ENCODE peak calls at places on chromosomes 7 and 10, in ten cellular contexts. Y, V, K, H, D, Z, S, W, I and M are unnamed samples.
A peak's percentile ranks its signal among the peaks of the same experiment; 100 is the strongest.

GRCh38 chr10:4770766-4771553 is 55.0 kb upstream of the AKR1E2 start:
- DNase-seq in Y (peak; percentile 97), V (no peak), K (peak; percentile 8), H (no peak), D (no peak), Z (peak; percentile 94), S (no peak), W (no peak), I (no peak), M (peak; percentile 95)

GRCh38 chr7:66769833-66770512 is 29.4 kb downstream of the RABGEF1 start:
- DNase-seq in Y (peak; percentile 25), V (no peak), K (no peak), H (no peak), D (no peak), Z (no peak), S (no peak), W (no peak), I (no peak), M (peak; percentile 62)

GRCh38 chr7:79308176-79308575 is 145.3 kb downstream of the MAGI2 start:
- DNase-seq in Y (no peak), V (no peak), K (no peak), H (no peak), D (no peak), Z (no peak), S (no peak), W (no peak), I (no peak), M (no peak)

GRCh38 chr7:90945104-90945752 is 319.0 kb upstream of the FZD1 start:
- DNase-seq in Y (peak; percentile 83), V (no peak), K (no peak), H (no peak), D (no peak), Z (no peak), S (no peak), W (no peak), I (no peak), M (peak; percentile 73)

GRCh38 chr10:47456794-47457527 is 27.0 kb downstream of the ANXA8 start:
- DNase-seq in Y (no peak), V (no peak), K (no peak), H (no peak), D (no peak), Z (no peak), S (peak; percentile 42), W (no peak), I (no peak), M (no peak)

GRCh38 chr10:44938938-44939337 is 20.7 kb upstream of the RASSF4 start:
- DNase-seq in Y (no peak), V (no peak), K (no peak), H (no peak), D (no peak), Z (no peak), S (no peak), W (no peak), I (no peak), M (no peak)

GRCh38 chr7:26155531-26156375 is 3.8 kb downstream of the NFE2L3 start:
- DNase-seq in Y (peak; percentile 74), V (no peak), K (no peak), H (no peak), D (no peak), Z (no peak), S (no peak), W (no peak), I (no peak), M (peak; percentile 34)

GRCh38 chr10:1309969-1310789 is 254.0 kb downstream of the WDR37 start:
- DNase-seq in Y (peak; percentile 6), V (no peak), K (no peak), H (no peak), D (no peak), Z (no peak), S (no peak), W (no peak), I (no peak), M (no peak)

GRCh38 chr7:82690944-82691343 is 247.4 kb upstream of the CACNA2D1 start:
- DNase-seq in Y (no peak), V (no peak), K (no peak), H (no peak), D (no peak), Z (no peak), S (no peak), W (no peak), I (no peak), M (no peak)

GRCh38 chr7:1705339-1705738 is 35.3 kb downstream of the ELFN1 start:
- DNase-seq in Y (no peak), V (peak; percentile 22), K (peak; percentile 38), H (peak; percentile 46), D (no peak), Z (no peak), S (peak; percentile 29), W (no peak), I (no peak), M (no peak)
- TF ChIP-seq CTCF in Y (no peak), V (no peak), K (no peak), H (no peak), D (no peak), Z (no peak), S (no peak), W (no peak), I (no peak), M (no peak)

GRCh38 chr7:140201393-140201792 is 24.6 kb upstream of the KDM7A start:
- DNase-seq in Y (no peak), V (no peak), K (no peak), H (no peak), D (no peak), Z (no peak), S (no peak), W (no peak), I (no peak), M (no peak)

GRCh38 chr7:140200102-140200989 is 23.6 kb upstream of the KDM7A start:
- DNase-seq in Y (peak; percentile 59), V (peak; percentile 61), K (no peak), H (peak; percentile 83), D (peak; percentile 59), Z (no peak), S (no peak), W (no peak), I (no peak), M (peak; percentile 46)

GRCh38 chr7:140206963-140207362 is 30.2 kb upstream of the KDM7A start:
- DNase-seq in Y (no peak), V (no peak), K (no peak), H (no peak), D (no peak), Z (no peak), S (no peak), W (no peak), I (no peak), M (no peak)

GRCh38 chr7:140205600-140205999 is 28.8 kb upstream of the KDM7A start:
- DNase-seq in Y (no peak), V (no peak), K (no peak), H (no peak), D (no peak), Z (no peak), S (no peak), W (no peak), I (no peak), M (no peak)

GRCh38 chr7:140203556-140203955 is 26.8 kb upstream of the KDM7A start:
- DNase-seq in Y (no peak), V (no peak), K (no peak), H (no peak), D (no peak), Z (no peak), S (no peak), W (no peak), I (no peak), M (no peak)
- TF ChIP-seq CTCF in Y (no peak), V (no peak), K (no peak), H (no peak), D (no peak), Z (no peak), S (no peak), W (no peak), I (no peak), M (no peak)

GRCh38 chr7:138205614-138206150 is 129.4 kb downstream of the AKR1D1 start:
- DNase-seq in Y (peak; percentile 34), V (no peak), K (no peak), H (no peak), D (no peak), Z (no peak), S (no peak), W (no peak), I (no peak), M (no peak)

GRCh38 chr7:138207555-138207971 is 131.3 kb downstream of the AKR1D1 start:
- DNase-seq in Y (no peak), V (no peak), K (no peak), H (no peak), D (no peak), Z (no peak), S (no peak), W (no peak), I (no peak), M (no peak)

GRCh38 chr7:138208010-138208634 is 131.9 kb downstream of the AKR1D1 start:
- DNase-seq in Y (no peak), V (no peak), K (no peak), H (no peak), D (no peak), Z (no peak), S (no peak), W (no peak), I (no peak), M (no peak)

GRCh38 chr7:138212314-138212713 is 136.1 kb downstream of the AKR1D1 start:
- DNase-seq in Y (no peak), V (no peak), K (no peak), H (no peak), D (no peak), Z (no peak), S (no peak), W (no peak), I (no peak), M (no peak)

DNA sequence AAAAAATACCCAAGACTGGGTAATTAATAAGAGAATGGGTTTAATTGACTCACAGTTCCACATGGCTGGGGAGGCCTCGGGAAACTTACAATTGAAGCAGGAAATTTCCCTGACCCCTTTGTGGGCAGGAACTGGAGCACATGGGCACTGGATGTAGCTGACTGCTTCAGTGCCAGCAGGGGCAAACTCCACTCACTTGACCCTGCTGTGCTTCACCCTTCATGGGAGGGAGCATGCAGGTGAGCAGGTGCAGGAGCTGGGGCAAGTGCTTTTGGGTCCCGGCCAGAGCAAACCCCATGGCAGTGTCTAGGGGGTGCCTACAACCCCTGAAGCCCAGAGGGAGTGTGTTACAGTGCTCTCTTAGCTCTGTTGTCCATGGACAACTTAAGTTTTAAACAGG is 132.6 kb downstream of the AKR1D1 start:
- DNase-seq in Y (no peak), V (no peak), K (no peak), H (no peak), D (no peak), Z (no peak), S (no peak), W (no peak), I (no peak), M (no peak)
- TF ChIP-seq CTCF in Y (no peak), V (no peak), K (no peak), H (no peak), D (no peak), Z (no peak), S (no peak), W (no peak), I (no peak), M (no peak)

DNA sequence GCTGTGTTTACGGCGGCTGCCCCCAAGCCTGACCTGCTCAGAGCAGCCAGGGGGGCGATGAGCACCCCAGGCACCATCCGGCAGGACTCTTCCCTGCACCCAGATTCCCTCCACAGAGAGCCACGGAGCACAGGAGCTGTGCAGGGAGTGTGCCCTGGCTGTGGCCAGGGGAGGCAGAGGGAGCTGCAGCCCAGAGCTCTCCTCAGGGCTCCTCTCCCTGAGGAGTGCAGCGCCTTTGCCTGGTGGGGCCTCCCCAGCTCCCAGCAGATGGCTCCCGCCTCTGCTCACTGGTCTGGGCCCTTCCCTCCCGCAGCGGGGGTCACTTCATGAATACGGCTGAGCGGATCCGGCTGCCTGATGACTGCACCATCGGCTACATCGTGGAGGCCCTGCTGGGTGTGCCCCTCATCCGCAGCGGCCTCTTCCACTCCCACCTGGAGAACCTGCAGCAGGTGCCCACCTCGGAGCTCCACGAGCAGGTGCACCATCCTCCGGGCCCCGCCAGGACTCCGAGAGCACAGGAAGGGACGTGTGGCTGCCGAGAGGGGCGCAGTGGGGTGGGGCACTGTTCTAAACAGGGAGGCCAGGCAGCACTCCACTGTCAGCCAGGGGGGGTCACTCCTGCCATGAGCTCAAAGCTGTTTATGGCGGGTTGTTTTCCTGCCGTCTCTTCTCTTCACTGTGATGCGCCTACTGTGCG is 6.5 kb downstream of the LFNG start:
- DNase-seq in Y (no peak), V (no peak), K (no peak), H (no peak), D (no peak), Z (no peak), S (peak; percentile 68), W (peak; percentile 16), I (peak; percentile 47), M (no peak)
- TF ChIP-seq CTCF in Y (no peak), V (no peak), K (no peak), H (no peak), D (no peak), Z (no peak), S (no peak), W (no peak), I (no peak), M (no peak)